ENCODE peak calls at places on chromosome 17, in ten cellular contexts. One of them, this sample, is unnamed.
A peak's percentile ranks its signal among the peaks of the same experiment; 100 is the strongest.

GRCh38 chr17:40356906-40357861 is 7.4 kb downstream of the GJD3 start:
- DNase-seq in HCEC 1CT: no peak
- DNase-seq in naive B cell: no peak
- DNase-seq in EL: no peak
- DNase-seq in GM23248: no peak
- DNase-seq in ACHN: no peak
- DNase-seq in stromal cell of bone marrow: no peak
- DNase-seq in activated T-cell treated with anti-CD3 and anti-CD28 coated beads for 4 hours: no peak
- DNase-seq in HL-60: no peak
- DNase-seq in tibial artery: no peak
- DNase-seq in this sample: no peak

GRCh38 chr17:18905226-18905625 is 46.7 kb upstream of the SLC5A10 start:
- DNase-seq in HCEC 1CT: no peak
- DNase-seq in naive B cell: no peak
- DNase-seq in EL: no peak
- DNase-seq in GM23248: no peak
- DNase-seq in ACHN: no peak
- DNase-seq in stromal cell of bone marrow: no peak
- DNase-seq in activated T-cell treated with anti-CD3 and anti-CD28 coated beads for 4 hours: no peak
- DNase-seq in HL-60: no peak
- DNase-seq in tibial artery: no peak
- DNase-seq in this sample: no peak

GRCh38 chr17:50440172-50440837 is 14.3 kb downstream of the ACSF2 start:
- DNase-seq in HCEC 1CT: no peak
- DNase-seq in naive B cell: no peak
- DNase-seq in EL: no peak
- DNase-seq in GM23248: no peak
- DNase-seq in ACHN: no peak
- DNase-seq in stromal cell of bone marrow: no peak
- DNase-seq in activated T-cell treated with anti-CD3 and anti-CD28 coated beads for 4 hours: no peak
- DNase-seq in HL-60: no peak
- DNase-seq in tibial artery: no peak
- DNase-seq in this sample: no peak

GRCh38 chr17:75036643-75037268 is 10.0 kb downstream of the ATP5PD start:
- DNase-seq in HCEC 1CT: peak; percentile 13
- DNase-seq in naive B cell: no peak
- DNase-seq in EL: no peak
- DNase-seq in GM23248: peak; percentile 97
- DNase-seq in ACHN: no peak
- DNase-seq in stromal cell of bone marrow: peak; percentile 71
- DNase-seq in activated T-cell treated with anti-CD3 and anti-CD28 coated beads for 4 hours: peak; percentile 65
- DNase-seq in HL-60: no peak
- DNase-seq in tibial artery: peak; percentile 86
- DNase-seq in this sample: no peak

GRCh38 chr17:3972281-3972731 is 8.1 kb upstream of the ATP2A3 start:
- DNase-seq in HCEC 1CT: no peak
- DNase-seq in naive B cell: no peak
- DNase-seq in EL: no peak
- DNase-seq in GM23248: no peak
- DNase-seq in ACHN: no peak
- DNase-seq in stromal cell of bone marrow: no peak
- DNase-seq in activated T-cell treated with anti-CD3 and anti-CD28 coated beads for 4 hours: no peak
- DNase-seq in HL-60: peak; percentile 36
- DNase-seq in tibial artery: no peak
- DNase-seq in this sample: no peak

GRCh38 chr17:36598951-36599401 is 2.4 kb upstream of the MRM1 start:
- DNase-seq in HCEC 1CT: no peak
- DNase-seq in naive B cell: no peak
- DNase-seq in EL: no peak
- DNase-seq in GM23248: no peak
- DNase-seq in ACHN: no peak
- DNase-seq in stromal cell of bone marrow: no peak
- DNase-seq in activated T-cell treated with anti-CD3 and anti-CD28 coated beads for 4 hours: no peak
- DNase-seq in HL-60: no peak
- DNase-seq in tibial artery: no peak
- DNase-seq in this sample: no peak

GRCh38 chr17:50920041-50920410 is 53.9 kb upstream of the TOB1 start:
- DNase-seq in HCEC 1CT: no peak
- DNase-seq in naive B cell: no peak
- DNase-seq in EL: no peak
- DNase-seq in GM23248: no peak
- DNase-seq in ACHN: no peak
- DNase-seq in stromal cell of bone marrow: no peak
- DNase-seq in activated T-cell treated with anti-CD3 and anti-CD28 coated beads for 4 hours: no peak
- DNase-seq in HL-60: no peak
- DNase-seq in tibial artery: no peak
- DNase-seq in this sample: no peak

GRCh38 chr17:7224110-7224509 is 4.4 kb downstream of the ACADVL start:
- DNase-seq in HCEC 1CT: no peak
- DNase-seq in naive B cell: no peak
- DNase-seq in EL: no peak
- DNase-seq in GM23248: no peak
- DNase-seq in ACHN: no peak
- DNase-seq in stromal cell of bone marrow: no peak
- DNase-seq in activated T-cell treated with anti-CD3 and anti-CD28 coated beads for 4 hours: no peak
- DNase-seq in HL-60: no peak
- DNase-seq in tibial artery: no peak
- DNase-seq in this sample: no peak

GRCh38 chr17:77842148-77842905 is 116.2 kb upstream of the TNRC6C start:
- DNase-seq in HCEC 1CT: peak; percentile 38
- DNase-seq in naive B cell: no peak
- DNase-seq in EL: peak; percentile 65
- DNase-seq in GM23248: peak; percentile 75
- DNase-seq in ACHN: peak; percentile 36
- DNase-seq in stromal cell of bone marrow: no peak
- DNase-seq in activated T-cell treated with anti-CD3 and anti-CD28 coated beads for 4 hours: no peak
- DNase-seq in HL-60: no peak
- DNase-seq in tibial artery: peak; percentile 45
- DNase-seq in this sample: no peak

GRCh38 chr17:34727601-34728000 is 148.2 kb downstream of the TMEM132E start:
- DNase-seq in HCEC 1CT: no peak
- DNase-seq in naive B cell: no peak
- DNase-seq in EL: no peak
- DNase-seq in GM23248: no peak
- DNase-seq in ACHN: no peak
- DNase-seq in stromal cell of bone marrow: no peak
- DNase-seq in activated T-cell treated with anti-CD3 and anti-CD28 coated beads for 4 hours: no peak
- DNase-seq in HL-60: no peak
- DNase-seq in tibial artery: no peak
- DNase-seq in this sample: no peak

GRCh38 chr17:61731330-61731729 is 132.0 kb downstream of the BRIP1 start:
- DNase-seq in HCEC 1CT: no peak
- DNase-seq in naive B cell: no peak
- DNase-seq in EL: no peak
- DNase-seq in GM23248: no peak
- DNase-seq in ACHN: no peak
- DNase-seq in stromal cell of bone marrow: no peak
- DNase-seq in activated T-cell treated with anti-CD3 and anti-CD28 coated beads for 4 hours: no peak
- DNase-seq in HL-60: no peak
- DNase-seq in tibial artery: no peak
- DNase-seq in this sample: no peak

This sample was measured in AML-193.